ENCODE peak calls at places on chromosome 1, in five cellular contexts. D is HCT116, A is pancreas, C is thoracic aorta, L is prostate gland. Z is an unnamed sample.
A peak's percentile ranks its signal among the peaks of the same experiment; 100 is the strongest.

GRCh38 chr1:173409613-173410012 is 67.5 kb upstream of the PRDX6 start:
- DNase-seq in D (no peak), A (no peak), C (no peak), L (no peak), Z (no peak)

GRCh38 chr1:221841291-221841982 is 99.5 kb upstream of the DUSP10 start:
- DNase-seq in D (no peak), A (no peak), C (no peak), L (no peak), Z (no peak)

GRCh38 chr1:59484090-59484489 is 187.2 kb downstream of the FGGY start:
- DNase-seq in D (peak; percentile 41), A (no peak), C (no peak), L (no peak), Z (no peak)

GRCh38 chr1:13725714-13726175 is 25.8 kb downstream of the PRDM2 start:
- DNase-seq in D (peak; percentile 23), A (no peak), C (no peak), L (peak; percentile 24), Z (no peak)

GRCh38 chr1:46451948-46452930 is 37.4 kb upstream of the DMBX1 start:
- DNase-seq in D (no peak), A (no peak), C (no peak), L (no peak), Z (no peak)

GRCh38 chr1:107724648-107725047 is 240.3 kb downstream of the VAV3 start:
- DNase-seq in D (no peak), A (no peak), C (no peak), L (peak; percentile 59), Z (no peak)

GRCh38 chr1:200762089-200762488 is 23.4 kb downstream of the CAMSAP2 start:
- DNase-seq in D (no peak), A (no peak), C (no peak), L (no peak), Z (no peak)

GRCh38 chr1:14128096-14128495 is 428.1 kb downstream of the PRDM2 start:
- DNase-seq in D (no peak), A (no peak), C (no peak), L (no peak), Z (no peak)

GRCh38 chr1:210456731-210457130 is 128.0 kb downstream of the HHAT start:
- DNase-seq in D (no peak), A (no peak), C (no peak), L (no peak), Z (no peak)

GRCh38 chr1:31788825-31789256 is 24.7 kb upstream of the ADGRB2 start:
- DNase-seq in D (no peak), A (no peak), C (no peak), L (no peak), Z (peak; percentile 51)

GRCh38 chr1:41396084-41396483 is 34.9 kb downstream of the FOXO6 start:
- DNase-seq in D (no peak), A (no peak), C (no peak), L (no peak), Z (no peak)

GRCh38 chr1:230031131-230031530 is 35.9 kb upstream of the GALNT2 start:
- DNase-seq in D (no peak), A (no peak), C (no peak), L (no peak), Z (no peak)

GRCh38 chr1:24705260-24706073 is 39.8 kb upstream of the CLIC4 start:
- DNase-seq in D (peak; percentile 81), A (peak; percentile 74), C (no peak), L (peak; percentile 87), Z (peak; percentile 93)

GRCh38 chr1:188140958-188141357 is 1312.2 kb downstream of the PLA2G4A start:
- DNase-seq in D (no peak), A (no peak), C (no peak), L (no peak), Z (no peak)

GRCh38 chr1:45767035-45767434 is 16.6 kb upstream of the IPP start:
- DNase-seq in D (no peak), A (no peak), C (no peak), L (no peak), Z (no peak)

GRCh38 chr1:191993549-191993948 is 164.7 kb upstream of the RGS18 start:
- DNase-seq in D (peak; percentile 12), A (no peak), C (no peak), L (no peak), Z (no peak)

GRCh38 chr1:116418091-116418830 is 45.2 kb downstream of the ATP1A1 start:
- DNase-seq in D (peak; percentile 68), A (peak; percentile 78), C (peak; percentile 11), L (peak; percentile 76), Z (peak; percentile 60)

GRCh38 chr1:6098303-6099215 is 52.9 kb downstream of the KCNAB2 start:
- DNase-seq in D (no peak), A (peak; percentile 11), C (no peak), L (no peak), Z (no peak)

GRCh38 chr1:17059391-17060128 is 5.7 kb upstream of the SDHB start:
- DNase-seq in D (peak; percentile 59), A (peak; percentile 81), C (no peak), L (peak; percentile 66), Z (no peak)

GRCh38 chr1:63516629-63517028 is 6.4 kb downstream of the ITGB3BP start:
- DNase-seq in D (no peak), A (no peak), C (no peak), L (no peak), Z (no peak)

GRCh38 chr1:108502138-108502537 is 52.0 kb downstream of the NBPF6 start:
- DNase-seq in D (no peak), A (no peak), C (no peak), L (no peak), Z (no peak)

GRCh38 chr1:23274134-23274505 is 56.8 kb upstream of the HTR1D start:
- DNase-seq in D (no peak), A (no peak), C (no peak), L (no peak), Z (no peak)

GRCh38 chr1:156414440-156415064 is 45.5 kb downstream of the RHBG start:
- DNase-seq in D (no peak), A (no peak), C (no peak), L (no peak), Z (no peak)

GRCh38 chr1:155940993-155941844 is at the start of gene RXFP4:
- DNase-seq in D (no peak), A (no peak), C (no peak), L (no peak), Z (no peak)

GRCh38 chr1:4090976-4091660 is 191.0 kb upstream of the C1orf174 start:
- DNase-seq in D (no peak), A (no peak), C (no peak), L (no peak), Z (peak; percentile 30)
- H3K9me3 ChIP-seq in D (no peaks in the 10 kb centered on the region), A (no peaks in the 10 kb centered on the region), C (peaks cover 7% of the 10 kb centered on the region), L (no peaks in the 10 kb centered on the region), Z (peaks cover 24% of the 10 kb centered on the region)

DNA sequence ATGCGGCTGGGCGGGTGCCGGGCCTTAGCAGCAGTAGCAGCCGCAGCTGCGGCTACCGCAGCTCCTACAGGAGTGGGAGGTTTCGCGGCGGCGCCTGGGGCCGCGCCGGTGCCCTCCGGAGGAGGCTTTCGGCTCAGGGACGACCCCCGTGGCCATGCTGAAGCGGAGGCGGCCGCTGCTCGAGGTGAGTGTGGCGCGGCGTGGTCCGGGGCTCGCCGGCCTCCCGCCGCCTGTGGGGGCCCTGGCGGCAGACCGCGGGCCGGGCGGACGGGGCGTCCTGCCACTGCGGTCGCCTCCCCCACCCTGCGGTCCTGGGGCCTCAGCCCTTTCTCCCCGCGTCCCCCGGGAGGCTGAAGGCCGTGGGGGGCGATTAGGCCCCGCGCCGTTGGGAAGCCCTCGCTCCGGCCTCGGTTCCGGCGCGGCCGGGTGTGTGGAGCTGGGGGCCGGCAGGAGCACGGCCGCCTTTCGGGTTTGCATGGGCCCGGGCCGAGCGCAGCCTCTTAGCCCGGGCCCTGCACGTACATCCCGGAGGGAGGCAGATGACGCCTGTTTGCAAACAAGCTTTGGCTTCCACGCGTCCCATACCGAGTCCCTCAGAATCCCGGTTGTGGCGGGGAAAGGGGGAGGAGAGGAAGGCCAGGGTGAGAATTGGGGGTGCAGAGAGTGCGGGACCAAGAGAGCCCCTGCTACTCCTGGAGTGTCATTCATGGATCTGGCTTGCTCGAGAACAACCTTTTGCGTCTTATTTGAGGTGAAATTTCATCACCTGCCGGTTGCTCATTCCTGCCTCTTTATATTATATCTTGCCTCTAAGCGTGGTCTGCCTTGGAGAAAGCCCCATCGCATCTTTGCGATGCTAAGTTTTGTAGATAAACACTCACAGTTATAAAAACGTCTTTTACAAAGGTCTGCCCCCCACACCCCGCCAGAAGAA is 598 bp downstream of the ZFYVE9 start:
- DNase-seq in D (no peak), A (peak; percentile 43), C (no peak), L (peak; percentile 32), Z (no peak)
- TF ChIP-seq CTCF in D (no peak), A (no peak), C (no peak), L (peak; percentile 13), Z (no peak)

GRCh38 chr1:227632325-227632724 is 69.0 kb downstream of the ZNF678 start:
- DNase-seq in D (no peak), A (no peak), C (no peak), L (no peak), Z (no peak)

DNA sequence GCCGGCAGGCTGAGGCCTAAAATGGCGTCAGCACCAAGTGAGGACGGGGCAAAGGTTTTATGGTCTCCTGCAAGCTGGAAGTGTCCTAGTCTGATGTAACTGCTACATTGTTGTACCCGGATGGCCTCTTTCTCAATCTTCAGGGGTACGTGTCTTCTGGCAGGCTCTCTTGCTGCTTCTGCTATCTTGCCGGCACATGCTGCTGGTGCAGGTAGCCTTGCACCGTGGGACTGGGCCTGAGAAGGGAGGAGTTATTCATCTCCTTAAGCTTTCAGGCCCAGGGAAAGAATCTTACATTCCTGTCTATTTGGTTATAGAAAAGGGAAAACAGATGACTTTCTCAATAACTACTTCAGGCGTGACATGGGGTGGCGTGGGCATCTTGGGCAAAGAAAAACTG is 72.2 kb downstream of the ZNF678 start:
- DNase-seq in D (no peak), A (no peak), C (no peak), L (no peak), Z (no peak)
- H3K9me3 ChIP-seq in D (peaks cover 10% of the 10 kb centered on the region), A (no peaks in the 10 kb centered on the region), C (peaks cover 86% of the 10 kb centered on the region), L (no peaks in the 10 kb centered on the region), Z (peaks cover 98% of the 10 kb centered on the region)

DNA sequence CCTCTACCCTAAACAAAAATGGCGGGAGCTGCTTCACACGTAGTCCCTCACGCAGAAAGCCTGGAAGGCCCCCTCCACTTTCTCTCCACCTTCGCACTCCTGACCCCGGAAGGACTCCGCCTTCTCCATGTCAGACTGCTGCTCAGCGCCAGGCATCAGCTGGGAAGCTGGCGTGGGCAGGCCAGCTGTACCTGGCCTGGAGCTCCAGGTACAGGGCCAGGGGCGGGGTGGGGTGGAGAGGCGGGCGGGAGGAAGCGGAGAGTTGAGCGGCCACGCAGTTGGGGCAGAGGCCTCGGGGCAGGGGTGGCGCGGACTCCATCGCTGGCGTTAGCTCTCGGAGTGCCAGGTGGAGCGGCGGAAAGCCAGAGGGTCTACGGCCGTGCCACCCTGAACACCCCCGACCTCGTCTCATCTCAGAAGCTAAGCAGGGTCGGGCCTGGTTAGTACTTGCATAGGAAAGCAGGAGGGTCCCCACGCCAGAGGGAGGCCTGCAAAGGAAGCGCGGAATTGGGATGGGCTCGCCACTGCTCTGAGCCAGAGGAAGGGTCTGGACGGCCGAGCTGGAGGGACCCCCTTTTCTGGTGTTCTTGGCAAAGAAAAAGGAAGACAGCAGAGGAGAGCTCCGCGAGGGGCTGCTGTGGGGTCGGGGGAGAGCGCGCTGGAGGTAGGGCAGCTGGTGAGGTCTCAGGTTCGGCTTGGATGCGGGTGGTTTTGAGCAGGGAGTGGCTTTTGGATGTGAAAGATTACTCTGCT is at the start of gene MIGA1:
- DNase-seq in D (peak; percentile 85), A (peak; percentile 95), C (peak; percentile 60), L (peak; percentile 90), Z (peak; percentile 84)
- TF ChIP-seq CTCF in D (no peak), A (no peak), C (no peak), L (no peak), Z (no peak)

GRCh38 chr1:246788895-246789338 is 64.7 kb downstream of the SCCPDH start:
- DNase-seq in D (no peak), A (no peak), C (no peak), L (no peak), Z (no peak)
- H3K9me3 ChIP-seq in D (no peaks in the 10 kb centered on the region), A (no peaks in the 10 kb centered on the region), C (no peaks in the 10 kb centered on the region), L (no peaks in the 10 kb centered on the region), Z (no peaks in the 10 kb centered on the region)

Z was measured in breast epithelium.